ENCODE peak calls at places on chromosomes 2 and 18, in seven cellular contexts. O is tibial artery, E is breast epithelium, A is right atrium auricular region, Y is IMR-90, K is GM23338, T is coronary artery. P is an unnamed sample.

GRCh38 chr2:117801826-117802225 is 12.7 kb upstream of the DDX18 start:
- DNase-seq in O (no peak), E (no peak), A (no peak), Y (peak), K (no peak), T (no peak), P (no peak)

GRCh38 chr2:170660406-170660805 is 54.7 kb upstream of the SP5 start:
- DNase-seq in O (no peak), E (no peak), A (no peak), Y (peak), K (no peak), T (no peak), P (no peak)

GRCh38 chr18:54147439-54147838 is 77.0 kb downstream of the MBD2 start:
- DNase-seq in O (no peak), E (no peak), A (no peak), Y (no peak), K (no peak), T (no peak), P (no peak)

GRCh38 chr2:98148968-98149697 is 62.2 kb downstream of the VWA3B start:
- DNase-seq in O (peak), E (no peak), A (no peak), Y (peak), K (peak), T (no peak), P (no peak)

GRCh38 chr18:55522011-55522410 is 66.0 kb downstream of the TCF4 start:
- DNase-seq in O (peak), E (no peak), A (no peak), Y (no peak), K (peak), T (no peak), P (peak)

GRCh38 chr2:239055756-239056493 is 208.0 kb downstream of the TWIST2 start:
- DNase-seq in O (no peak), E (no peak), A (no peak), Y (no peak), K (no peak), T (no peak), P (no peak)

GRCh38 chr2:98468621-98469236 is 24.1 kb downstream of the INPP4A start:
- DNase-seq in O (no peak), E (no peak), A (no peak), Y (peak), K (no peak), T (no peak), P (no peak)

GRCh38 chr2:30823452-30823851 is 16.2 kb upstream of the CAPN13 start:
- DNase-seq in O (no peak), E (no peak), A (no peak), Y (no peak), K (no peak), T (no peak), P (no peak)

GRCh38 chr2:101983486-101983885 is 8.3 kb upstream of the IL1R2 start:
- DNase-seq in O (no peak), E (no peak), A (no peak), Y (no peak), K (no peak), T (no peak), P (no peak)

GRCh38 chr2:119480718-119481142 is 43.6 kb downstream of the SCTR start:
- DNase-seq in O (no peak), E (no peak), A (peak), Y (no peak), K (no peak), T (no peak), P (no peak)

GRCh38 chr18:28457784-28458183 is 280.9 kb upstream of the CDH2 start:
- DNase-seq in O (no peak), E (no peak), A (no peak), Y (no peak), K (no peak), T (no peak), P (no peak)

GRCh38 chr2:20451346-20451745 is 4.5 kb downstream of the RHOB start:
- DNase-seq in O (peak), E (no peak), A (peak), Y (peak), K (no peak), T (peak), P (no peak)

GRCh38 chr2:101007415-101008345 is 5.6 kb downstream of the RPL31 start:
- DNase-seq in O (no peak), E (no peak), A (no peak), Y (no peak), K (peak), T (no peak), P (no peak)

GRCh38 chr2:178715366-178715765 is 91.9 kb downstream of the TTN start:
- DNase-seq in O (no peak), E (no peak), A (no peak), Y (no peak), K (no peak), T (no peak), P (no peak)

GRCh38 chr2:188852752-188853151 is 121.4 kb upstream of the COL3A1 start:
- DNase-seq in O (no peak), E (no peak), A (no peak), Y (peak), K (no peak), T (no peak), P (no peak)

GRCh38 chr2:1543776-1544477 is 130.7 kb downstream of the TPO start:
- DNase-seq in O (no peak), E (no peak), A (no peak), Y (no peak), K (no peak), T (no peak), P (no peak)

GRCh38 chr2:160156665-160157064 is 43.4 kb downstream of the ITGB6 start:
- DNase-seq in O (no peak), E (no peak), A (no peak), Y (peak), K (no peak), T (no peak), P (no peak)

GRCh38 chr2:173264152-173264551 is 90.5 kb upstream of the CDCA7 start:
- DNase-seq in O (no peak), E (no peak), A (no peak), Y (no peak), K (no peak), T (no peak), P (no peak)
- H3K4me3 ChIP-seq in O (no peak), E (no peak), A (no peak), Y (no peak), K (no peak), T (no peak), P (no peak)

GRCh38 chr2:40101076-40101688 is 322.1 kb upstream of the THUMPD2 start:
- DNase-seq in O (no peak), E (no peak), A (no peak), Y (peak), K (no peak), T (no peak), P (no peak)
- H3K27ac ChIP-seq in O (no peak), E (no peak), A (no peak), Y (peak), K (no peak), T (no peak), P (no peak)

DNA sequence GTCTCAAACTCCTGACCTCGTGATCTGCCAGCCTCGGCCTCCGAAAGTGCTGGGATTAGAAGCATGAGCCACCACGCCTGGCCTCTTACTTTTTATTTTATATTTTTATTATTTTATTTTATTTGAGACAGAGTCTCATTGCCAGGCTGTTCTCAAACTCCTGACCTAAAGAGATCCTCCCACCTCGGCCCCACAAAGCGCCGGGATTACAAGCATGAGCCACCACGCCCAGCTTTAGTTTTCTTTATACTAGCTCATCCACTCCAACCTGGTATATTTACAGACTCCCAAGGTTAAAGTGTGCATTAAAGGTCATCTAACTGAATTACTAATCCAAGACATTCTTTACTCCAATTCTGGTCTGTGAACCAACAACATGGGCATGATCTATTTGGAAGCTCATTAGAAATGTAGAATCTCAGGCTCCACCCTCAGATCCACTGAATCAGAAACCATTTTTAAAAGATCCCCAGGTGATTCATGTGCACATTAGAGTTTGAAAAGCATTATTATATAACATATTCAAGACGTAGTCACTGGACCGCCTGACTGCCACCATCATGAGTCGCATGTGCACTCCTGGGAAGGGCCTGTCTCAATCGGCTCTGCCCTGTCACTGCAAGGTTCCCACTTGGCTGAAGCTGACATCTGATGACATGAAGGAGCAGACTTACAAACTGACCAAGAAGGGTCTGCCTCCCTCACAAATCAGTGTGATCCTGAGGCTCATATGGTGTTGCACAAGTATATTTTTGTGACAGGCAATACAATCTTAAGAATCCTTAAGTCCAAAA is 26.6 kb downstream of the ATAD2B start:
- DNase-seq in O (no peak), E (no peak), A (no peak), Y (peak), K (no peak), T (no peak), P (no peak)
- H3K4me3 ChIP-seq in O (no peak), E (no peak), A (no peak), Y (no peak), K (no peak), T (no peak), P (no peak)

GRCh38 chr2:55885944-55886281 is 37.7 kb downstream of the EFEMP1 start:
- DNase-seq in O (no peak), E (no peak), A (no peak), Y (no peak), K (no peak), T (no peak), P (no peak)
- H3K27ac ChIP-seq in O (peak), E (peak), A (peak), Y (no peak), K (no peak), T (peak), P (no peak)

DNA sequence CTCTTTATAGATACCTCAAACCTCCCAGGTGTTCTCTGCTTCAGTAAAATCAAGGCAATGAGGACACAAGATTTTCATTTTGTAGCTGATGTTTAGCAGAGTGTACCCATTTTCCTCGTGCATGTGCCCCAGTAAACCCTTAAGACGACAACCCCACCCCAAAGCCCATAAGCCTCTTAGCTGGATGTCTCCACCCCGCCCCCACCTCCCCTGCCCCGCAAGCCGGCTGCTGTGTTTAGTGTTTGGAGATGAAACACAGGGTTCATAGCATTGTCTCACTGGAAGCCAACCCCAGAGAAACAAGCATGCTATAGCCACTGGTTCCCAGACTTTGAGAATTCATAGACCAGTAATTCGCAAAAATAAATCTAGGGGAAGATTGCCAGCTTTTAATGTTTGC is 5.8 kb upstream of the SAG start:
- DNase-seq in O (no peak), E (no peak), A (no peak), Y (no peak), K (no peak), T (no peak), P (no peak)
- H3K4me3 ChIP-seq in O (no peak), E (no peak), A (no peak), Y (no peak), K (no peak), T (no peak), P (no peak)

GRCh38 chr2:236799391-236800048 is 229.9 kb downstream of the ACKR3 start:
- DNase-seq in O (no peak), E (no peak), A (no peak), Y (no peak), K (no peak), T (no peak), P (no peak)
- H3K27ac ChIP-seq in O (peak), E (no peak), A (no peak), Y (no peak), K (no peak), T (peak), P (no peak)

DNA sequence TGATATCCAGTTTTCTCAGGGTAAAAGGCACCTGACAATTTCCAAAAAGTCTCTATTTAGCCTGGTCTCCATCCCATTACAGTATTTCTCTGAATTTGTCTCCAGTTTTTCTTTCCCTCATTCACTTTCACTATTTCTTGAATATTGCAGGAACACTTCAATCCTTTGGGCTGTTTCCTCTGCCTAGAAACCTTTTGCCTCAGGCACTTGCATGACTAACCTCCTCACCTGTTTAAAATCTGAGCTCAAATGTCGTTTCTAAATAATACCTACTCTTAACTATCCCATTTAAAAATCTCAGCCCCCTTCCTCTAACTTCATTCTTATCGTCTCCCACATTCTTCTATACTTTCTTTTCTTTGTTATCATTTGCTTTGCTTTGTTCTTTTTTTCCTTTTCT is 9.0 kb downstream of the SCN2A start:
- DNase-seq in O (no peak), E (no peak), A (no peak), Y (no peak), K (no peak), T (no peak), P (no peak)
- H3K4me3 ChIP-seq in O (no peak), E (no peak), A (no peak), Y (no peak), K (no peak), T (no peak), P (no peak)

GRCh38 chr2:3433339-3433699 is 53.8 kb downstream of the TRAPPC12 start:
- DNase-seq in O (no peak), E (no peak), A (no peak), Y (no peak), K (no peak), T (no peak), P (no peak)
- H3K27ac ChIP-seq in O (no peak), E (no peak), A (peak), Y (no peak), K (peak), T (no peak), P (no peak)

GRCh38 chr18:80200171-80200931 is 47.0 kb downstream of the PARD6G start:
- DNase-seq in O (no peak), E (no peak), A (peak), Y (peak), K (peak), T (no peak), P (no peak)
- H3K4me3 ChIP-seq in O (no peak), E (no peak), A (no peak), Y (no peak), K (no peak), T (no peak), P (no peak)